ENCODE peak calls at places on chromosomes 3 and 15, in seven cellular contexts. N is tibial nerve; M is CD4-positive, alpha-beta T cell; X is renal cortical epithelial cell; F is colonic mucosa; V is kidney tubule cell; P is GM10248. B is an unnamed sample.

GRCh38 chr3:98326494-98326893 is 27.2 kb upstream of the OR5K4 start:
- DNase-seq in N (no peak), M (no peak), X (no peak), F (no peak), V (no peak), P (no peak), B (no peak)

GRCh38 chr3:100144255-100144866 is 30.1 kb upstream of the FILIP1L start:
- DNase-seq in N (no peak), M (no peak), X (no peak), F (no peak), V (no peak), P (peak; percentile 48), B (no peak)

GRCh38 chr3:27659279-27660021 is 62.7 kb downstream of the EOMES start:
- DNase-seq in N (peak; percentile 65), M (peak; percentile 31), X (peak; percentile 45), F (peak; percentile 60), V (peak; percentile 65), P (peak; percentile 45), B (no peak)

GRCh38 chr3:43106293-43106628 is 382 bp upstream of the POMGNT2 start:
- DNase-seq in N (no peak), M (no peak), X (no peak), F (no peak), V (no peak), P (no peak), B (no peak)

GRCh38 chr3:9903238-9903624 is 583 bp downstream of the IL17RE start:
- DNase-seq in N (no peak), M (no peak), X (no peak), F (no peak), V (peak; percentile 51), P (no peak), B (no peak)

GRCh38 chr3:141625506-141625905 is 112.6 kb upstream of the RNF7 start:
- DNase-seq in N (no peak), M (no peak), X (peak; percentile 36), F (no peak), V (peak; percentile 75), P (no peak), B (no peak)

GRCh38 chr3:115350606-115351005 is 203.5 kb upstream of the ZBTB20 start:
- DNase-seq in N (no peak), M (no peak), X (no peak), F (no peak), V (no peak), P (no peak), B (no peak)

GRCh38 chr3:13081603-13082360 is 8.6 kb upstream of the IQSEC1 start:
- DNase-seq in N (no peak), M (no peak), X (no peak), F (no peak), V (no peak), P (no peak), B (no peak)

GRCh38 chr3:66336358-66336766 is 115.6 kb downstream of the SLC25A26 start:
- DNase-seq in N (no peak), M (no peak), X (no peak), F (no peak), V (no peak), P (no peak), B (no peak)

GRCh38 chr3:2770451-2770850 is 339.7 kb downstream of the IL5RA start:
- DNase-seq in N (no peak), M (no peak), X (peak; percentile 4), F (no peak), V (peak; percentile 20), P (no peak), B (peak; percentile 6)

GRCh38 chr15:69974321-69974720 is 123.4 kb downstream of the TLE3 start:
- DNase-seq in N (no peak), M (no peak), X (no peak), F (peak; percentile 2), V (no peak), P (no peak), B (no peak)

GRCh38 chr15:65033659-65034269 is 4.3 kb upstream of the MTFMT start:
- DNase-seq in N (no peak), M (no peak), X (peak; percentile 55), F (peak; percentile 53), V (peak; percentile 49), P (peak; percentile 60), B (no peak)

GRCh38 chr3:150727653-150728502 is 24.2 kb upstream of the ERICH6 start:
- DNase-seq in N (peak; percentile 39), M (no peak), X (no peak), F (no peak), V (no peak), P (no peak), B (no peak)

GRCh38 chr15:73972984-73973682 is 19.0 kb downstream of the STOML1 start:
- DNase-seq in N (peak; percentile 90), M (peak; percentile 77), X (peak; percentile 68), F (peak; percentile 89), V (peak; percentile 85), P (peak; percentile 86), B (no peak)

GRCh38 chr15:96343529-96344072 is 13.1 kb downstream of the NR2F2 start:
- DNase-seq in N (no peak), M (no peak), X (no peak), F (peak; percentile 14), V (peak; percentile 10), P (no peak), B (no peak)

GRCh38 chr3:79653242-79653830 is 114.5 kb downstream of the ROBO1 start:
- DNase-seq in N (no peak), M (no peak), X (no peak), F (no peak), V (no peak), P (no peak), B (no peak)

GRCh38 chr3:196650740-196651311 is 11.3 kb downstream of the NRROS start:
- DNase-seq in N (peak; percentile 64), M (no peak), X (peak; percentile 85), F (no peak), V (peak; percentile 74), P (no peak), B (peak; percentile 61)

GRCh38 chr3:111989061-111989678 is 9.6 kb upstream of the TAGLN3 start:
- DNase-seq in N (no peak), M (no peak), X (peak; percentile 83), F (no peak), V (peak; percentile 72), P (peak; percentile 41), B (no peak)

GRCh38 chr15:58357529-58358476 is 74.0 kb upstream of the LIPC start:
- DNase-seq in N (no peak), M (no peak), X (no peak), F (no peak), V (peak; percentile 26), P (no peak), B (no peak)

GRCh38 chr15:43469867-43470266 is 23.1 kb downstream of the TP53BP1 start:
- DNase-seq in N (no peak), M (no peak), X (no peak), F (no peak), V (no peak), P (no peak), B (no peak)